ENCODE peak calls at places on chromosomes 7 and 10, in nine cellular contexts. T is GM23248, W is heart right ventricle, A is cardiac muscle cell, M is foreskin keratinocyte, Y is RWPE1, J is adrenal gland, P is colonic mucosa, N is left ventricle myocardium inferior. C is an unnamed sample.

GRCh38 chr7:87767827-87768226 is 108.3 kb downstream of the SLC25A40 start:
- DNase-seq in A (no peak), P (no peak), N (no peak), Y (no peak), T (no peak), M (no peak), W (no peak), J (no peak), C (no peak)

GRCh38 chr10:42866115-42866995 is 83.8 kb downstream of the BMS1 start:
- DNase-seq in A (peak), T (peak), P (peak), M (peak), J (peak), W (peak), Y (peak), N (peak), C (no peak)

GRCh38 chr7:158001621-158002320 is 585.9 kb downstream of the PTPRN2 start:
- DNase-seq in A (no peak), T (no peak), Y (peak), P (no peak), W (no peak), J (no peak), N (no peak), M (peak), C (no peak)

GRCh38 chr7:30561389-30561788 is 33.3 kb upstream of the GARS1 start:
- DNase-seq in J (no peak), W (no peak), A (no peak), T (no peak), N (no peak), Y (no peak), M (no peak), P (no peak), C (no peak)

GRCh38 chr10:125840955-125841354 is 17.6 kb downstream of the BCCIP start:
- DNase-seq in A (no peak), M (no peak), W (no peak), T (no peak), N (no peak), J (no peak), Y (no peak), P (no peak), C (no peak)

GRCh38 chr7:8564296-8564695 is 130.9 kb downstream of the NXPH1 start:
- DNase-seq in Y (no peak), P (no peak), M (no peak), J (no peak), A (no peak), W (no peak), N (no peak), T (no peak), C (no peak)

GRCh38 chr10:24929056-24929544 is 23.3 kb downstream of the PRTFDC1 start:
- DNase-seq in M (no peak), P (no peak), J (no peak), W (no peak), T (peak), Y (no peak), A (no peak), N (no peak), C (no peak)

GRCh38 chr10:133004478-133004877 is 62.1 kb upstream of the CFAP46 start:
- DNase-seq in A (no peak), P (no peak), Y (no peak), J (no peak), W (no peak), N (no peak), T (no peak), M (no peak), C (no peak)

GRCh38 chr7:129199406-129199805 is 11.0 kb downstream of the SMO start:
- DNase-seq in P (no peak), J (no peak), T (no peak), A (no peak), N (no peak), M (no peak), W (no peak), Y (no peak), C (no peak)

GRCh38 chr7:121360564-121360963 is 31.8 kb downstream of the WNT16 start:
- DNase-seq in A (no peak), P (no peak), Y (no peak), W (no peak), N (no peak), J (no peak), M (no peak), T (no peak), C (no peak)

GRCh38 chr10:25531662-25532061 is 356.9 kb downstream of the GPR158 start:
- DNase-seq in P (no peak), Y (no peak), M (no peak), J (no peak), N (no peak), T (no peak), W (no peak), A (no peak), C (no peak)

GRCh38 chr7:4776160-4776623 is 769 bp downstream of the AP5Z1 start:
- DNase-seq in M (no peak), P (no peak), A (no peak), N (no peak), Y (peak), T (peak), W (no peak), J (no peak), C (no peak)

GRCh38 chr7:44630791-44631457 is 24.5 kb downstream of the OGDH start:
- DNase-seq in P (no peak), W (no peak), Y (no peak), N (no peak), A (no peak), M (no peak), T (no peak), J (no peak), C (no peak)

GRCh38 chr7:20594023-20594422 is 21.4 kb upstream of the ABCB5 start:
- DNase-seq in W (no peak), M (no peak), J (no peak), P (no peak), A (no peak), T (no peak), Y (no peak), N (no peak), C (no peak)

GRCh38 chr7:46681865-46682503 is 760.9 kb upstream of the IGFBP3 start:
- DNase-seq in T (peak), P (no peak), M (no peak), J (no peak), Y (no peak), A (no peak), N (peak), W (peak), C (no peak)

GRCh38 chr10:114548662-114549061 is 109.4 kb downstream of the ABLIM1 start:
- DNase-seq in J (no peak), W (no peak), P (peak), T (peak), Y (peak), M (peak), A (peak), N (no peak), C (no peak)

GRCh38 chr7:111499027-111499426 is 63.3 kb downstream of the IMMP2L start:
- DNase-seq in P (no peak), A (no peak), Y (peak), J (no peak), M (peak), N (no peak), W (no peak), T (peak), C (peak)

GRCh38 chr7:77320161-77320560 is 96.0 kb downstream of the GSAP start:
- DNase-seq in Y (no peak), M (no peak), W (no peak), A (no peak), T (no peak), P (no peak), N (no peak), J (no peak), C (no peak)

GRCh38 chr7:27182861-27183681 is 2.0 kb downstream of the HOXA11 start:
- DNase-seq in Y (no peak), T (peak), W (no peak), N (no peak), A (no peak), J (peak), M (no peak), P (no peak), C (no peak)

GRCh38 chr10:33386926-33387325 is 52.5 kb upstream of the NRP1 start:
- DNase-seq in J (no peak), Y (no peak), A (no peak), W (no peak), T (no peak), P (no peak), N (no peak), M (no peak), C (no peak)

GRCh38 chr10:59558066-59558465 is 151.6 kb downstream of the SLC16A9 start:
- DNase-seq in T (no peak), N (no peak), Y (no peak), J (no peak), M (no peak), P (no peak), A (no peak), W (no peak), C (no peak)

GRCh38 chr10:46539596-46540411 is 16.7 kb downstream of the GPRIN2 start:
- DNase-seq in M (no peak), N (no peak), T (peak), W (no peak), A (no peak), J (peak), Y (no peak), P (no peak), C (no peak)

GRCh38 chr10:127755758-127756157 is 18.8 kb downstream of the FOXI2 start:
- DNase-seq in A (no peak), P (no peak), W (no peak), J (no peak), M (no peak), Y (no peak), T (no peak), N (no peak), C (no peak)

GRCh38 chr10:123804716-123805115 is 86.9 kb downstream of the CPXM2 start:
- DNase-seq in J (no peak), P (no peak), T (peak), W (no peak), M (no peak), Y (no peak), N (no peak), A (no peak), C (no peak)

GRCh38 chr10:96595741-96596140 is 8.9 kb upstream of the TM9SF3 start:
- DNase-seq in N (no peak), P (no peak), T (no peak), W (no peak), Y (no peak), M (no peak), A (no peak), J (no peak), C (no peak)

GRCh38 chr10:92773776-92774175 is 74.5 kb upstream of the EXOC6 start:
- DNase-seq in A (no peak), J (no peak), M (no peak), W (no peak), Y (no peak), T (no peak), P (no peak), N (no peak), C (no peak)

GRCh38 chr7:70183278-70183677 is 585.0 kb downstream of the AUTS2 start:
- DNase-seq in W (no peak), T (no peak), N (no peak), Y (no peak), A (peak), M (no peak), J (no peak), P (peak), C (no peak)

GRCh38 chr7:926061-927030 is 28.1 kb downstream of the ADAP1 start:
- DNase-seq in A (no peak), Y (no peak), T (no peak), N (peak), P (peak), M (no peak), J (no peak), W (no peak), C (no peak)

GRCh38 chr7:152354061-152354460 is 81.7 kb downstream of the KMT2C start:
- DNase-seq in T (peak), Y (no peak), M (no peak), W (no peak), J (no peak), P (no peak), A (no peak), N (no peak), C (no peak)

GRCh38 chr7:158033196-158033595 is 554.4 kb downstream of the PTPRN2 start:
- DNase-seq in Y (no peak), P (no peak), T (no peak), N (no peak), J (no peak), W (no peak), A (no peak), M (no peak), C (no peak)

GRCh38 chr10:15853800-15854199 is 6.5 kb downstream of the MINDY3 start:
- DNase-seq in T (no peak), M (no peak), W (no peak), A (no peak), J (no peak), P (no peak), Y (no peak), N (no peak), C (no peak)

GRCh38 chr7:157773361-157773760 is 436.6 kb downstream of the DNAJB6 start:
- DNase-seq in M (no peak), T (no peak), Y (no peak), N (no peak), W (no peak), J (no peak), P (no peak), A (no peak), C (no peak)

DNA sequence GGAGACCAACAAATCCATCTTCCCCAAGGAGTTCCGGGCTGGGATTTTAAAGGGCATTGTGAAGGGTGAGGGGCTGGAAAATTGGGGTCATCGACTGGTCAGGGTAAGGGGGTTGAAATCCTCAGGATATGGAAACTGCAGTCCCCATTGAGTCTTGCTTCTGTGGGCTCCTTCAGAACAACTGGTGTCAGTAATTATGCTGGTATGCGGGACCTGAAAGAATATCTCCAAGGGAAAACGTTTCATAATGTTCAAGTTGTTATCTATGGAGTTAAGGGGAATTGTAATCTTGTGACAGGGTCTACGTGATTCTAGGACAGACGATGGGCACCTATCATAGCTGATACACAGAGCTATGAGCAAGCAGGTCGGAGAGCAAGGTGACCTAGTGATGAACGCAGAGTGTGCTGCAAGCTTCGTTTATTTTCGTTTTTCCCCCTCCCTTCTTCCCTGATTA is 494 bp upstream of the RHBDD2 start:
- DNase-seq in T (no peak), W (no peak), A (no peak), J (no peak), P (no peak), Y (no peak), N (no peak), M (no peak), C (no peak)
- H3K27ac ChIP-seq in T (peak), W (peak), A (peak), J (peak), P (peak), Y (peak), N (peak), M (peak), C (peak)

DNA sequence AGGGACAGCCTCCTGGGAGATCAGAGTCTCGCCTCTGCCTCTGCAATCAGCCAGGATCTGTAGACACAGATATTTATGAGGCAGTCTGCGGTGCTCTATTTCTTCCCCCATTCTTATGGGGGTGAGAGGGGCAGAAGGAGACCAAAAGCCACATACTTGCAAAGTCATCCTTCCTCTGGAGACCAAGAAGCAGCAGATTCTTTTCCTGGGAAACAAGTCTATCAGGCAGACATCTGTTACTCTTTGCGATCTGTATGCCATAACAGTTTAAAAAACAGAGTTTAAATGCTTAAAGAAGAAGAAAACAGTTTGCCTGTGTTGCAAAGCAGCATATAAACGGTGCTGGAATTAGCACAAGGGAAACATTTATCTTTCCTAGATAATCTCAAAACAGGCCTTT is 50.6 kb downstream of the RGS10 start:
- DNase-seq in M (no peak), T (no peak), W (no peak), J (no peak), A (no peak), N (no peak), Y (no peak), P (no peak), C (no peak)
- H3K27ac ChIP-seq in M (no peak), T (no peak), W (no peak), J (no peak), A (no peak), N (no peak), Y (no peak), P (peak), C (no peak)

DNA sequence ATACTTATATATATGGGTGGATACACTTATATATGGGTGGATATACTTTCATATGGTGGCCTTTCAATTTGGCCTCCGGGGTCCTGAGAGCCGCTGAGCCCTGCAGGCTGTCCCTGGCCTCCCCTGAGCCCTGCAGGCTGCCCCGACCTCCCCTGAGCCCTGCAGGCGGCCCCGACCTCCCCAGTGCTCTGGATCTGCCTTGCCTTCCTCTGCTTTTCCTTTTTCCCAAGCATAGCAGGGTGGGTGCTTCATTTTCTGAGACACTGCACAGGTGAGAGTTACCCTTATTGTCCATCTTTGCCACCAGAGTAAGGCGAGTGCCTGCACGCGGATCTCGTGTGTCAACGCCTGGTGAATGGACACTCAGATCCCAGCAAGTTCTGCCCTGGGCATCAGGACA is 106.6 kb downstream of the VIPR2 start:
- DNase-seq in N (no peak), J (no peak), M (no peak), T (no peak), W (no peak), P (no peak), A (no peak), Y (no peak), C (no peak)
- H3K27ac ChIP-seq in N (no peak), J (no peak), M (no peak), T (no peak), W (no peak), P (no peak), A (no peak), Y (no peak), C (no peak)

GRCh38 chr10:50853557-50853956 is 31.9 kb downstream of the A1CF start:
- DNase-seq in T (no peak), Y (no peak), P (no peak), W (no peak), J (no peak), A (no peak), M (no peak), N (no peak), C (no peak)
- H3K27ac ChIP-seq in T (no peak), Y (no peak), P (no peak), W (no peak), J (no peak), A (no peak), M (no peak), N (no peak), C (no peak)

DNA sequence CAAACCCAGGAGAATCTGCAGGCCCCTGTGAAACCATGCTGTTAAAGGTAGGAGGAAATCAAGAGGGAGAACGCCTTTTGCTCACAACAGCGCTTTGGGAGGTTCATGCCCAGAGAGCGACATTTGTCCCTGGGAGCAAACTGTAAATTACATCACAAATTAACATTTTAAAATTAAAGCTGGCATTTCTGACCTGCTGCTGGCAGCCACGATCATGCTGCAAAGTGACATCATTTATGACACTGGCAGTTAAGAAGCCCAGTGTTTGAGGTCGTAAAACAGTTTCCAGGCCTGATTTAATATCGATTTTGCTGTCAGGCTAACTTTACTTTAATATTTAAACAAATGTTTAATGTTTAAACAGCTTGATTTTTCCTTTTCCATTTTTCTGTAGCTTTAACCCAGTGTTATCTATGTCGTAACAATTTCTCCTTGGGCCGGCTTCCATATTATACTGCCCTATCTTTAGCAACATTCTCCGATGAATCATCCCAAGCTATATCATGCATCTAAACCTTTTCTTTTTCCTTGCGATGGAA is 86.5 kb upstream of the NPVF start:
- DNase-seq in J (peak), T (peak), A (no peak), N (no peak), P (peak), M (no peak), W (no peak), Y (no peak), C (no peak)
- H3K27ac ChIP-seq in J (peak), T (no peak), A (no peak), N (no peak), P (peak), M (no peak), W (no peak), Y (no peak), C (no peak)

DNA sequence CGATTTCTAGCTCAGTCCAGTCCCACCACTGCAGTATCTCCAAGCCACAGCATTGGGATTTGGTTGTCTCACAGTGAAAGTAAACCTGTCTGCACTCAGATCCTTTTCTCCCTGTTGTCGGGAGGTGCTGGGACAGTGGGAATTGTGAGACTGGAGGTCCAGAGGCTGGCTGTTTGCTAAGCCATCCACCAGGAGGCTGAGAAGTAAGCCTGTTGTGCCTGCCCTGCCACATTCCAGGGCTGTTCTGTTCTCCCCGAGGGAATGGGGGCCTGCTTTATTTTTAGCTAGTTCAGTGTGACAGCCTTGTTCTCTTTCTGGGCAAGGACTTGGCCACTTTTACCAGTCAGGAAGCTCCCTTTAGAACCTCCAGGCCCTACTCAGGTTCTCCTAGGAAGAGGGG is 54.9 kb downstream of the HK1 start:
- DNase-seq in J (no peak), A (peak), N (no peak), M (peak), T (peak), W (peak), P (no peak), Y (peak), C (no peak)
- H3K27ac ChIP-seq in J (peak), A (peak), N (peak), M (peak), T (no peak), W (peak), P (peak), Y (peak), C (peak)

C was measured in epithelial cell of prostate.